ENCODE peak calls at places on chromosomes 13 and 19, in nine cellular contexts. G is H54; X is NCI-H2107; S is osteocyte; B is aorta; T is IMR-90; D is heart right ventricle; P is smooth muscle cell of the brain vasculature; E is stimulated activated CD4-positive, alpha-beta T cell treated with anti-CD3 and anti-CD28 coated beads, TNF-alpha, amount 100 ng/mL, for 24 hours. A is an unnamed sample.

GRCh38 chr13:32734511-32734910 is 148.3 kb downstream of the PDS5B start:
- DNase-seq in G (peak; percentile 7), X (no peak), S (no peak), B (no peak), T (peak; percentile 88), D (no peak), P (no peak), E (no peak), A (peak; percentile 12)

GRCh38 chr13:24045456-24045996 is 115.0 kb upstream of the SPATA13 start:
- DNase-seq in G (no peak), X (no peak), S (no peak), B (no peak), T (no peak), D (no peak), P (no peak), E (no peak), A (no peak)

GRCh38 chr19:22608441-22608840 is 25.7 kb upstream of the ZNF492 start:
- DNase-seq in G (no peak), X (no peak), S (peak; percentile 73), B (no peak), T (no peak), D (no peak), P (no peak), E (no peak), A (no peak)

GRCh38 chr19:49953376-49953775 is 7.6 kb downstream of the SIGLEC11 start:
- DNase-seq in G (no peak), X (no peak), S (no peak), B (peak; percentile 2), T (no peak), D (no peak), P (no peak), E (no peak), A (no peak)

GRCh38 chr13:113971471-113972231 is 2.2 kb downstream of the C13orf46 start:
- DNase-seq in G (no peak), X (no peak), S (no peak), B (peak; percentile 76), T (no peak), D (no peak), P (no peak), E (no peak), A (no peak)

GRCh38 chr13:98975822-98976261 is 2.0 kb downstream of the DOCK9 start:
- DNase-seq in G (no peak), X (no peak), S (no peak), B (no peak), T (no peak), D (no peak), P (no peak), E (no peak), A (no peak)

GRCh38 chr13:33100876-33101275 is 84.7 kb downstream of the KL start:
- DNase-seq in G (no peak), X (no peak), S (no peak), B (no peak), T (no peak), D (no peak), P (no peak), E (no peak), A (no peak)

GRCh38 chr19:4181053-4181508 is 1.3 kb downstream of the SIRT6 start:
- DNase-seq in G (no peak), X (no peak), S (no peak), B (no peak), T (no peak), D (no peak), P (no peak), E (no peak), A (no peak)

GRCh38 chr19:37779139-37780035 is at the start of gene ZNF573:
- DNase-seq in G (peak; percentile 84), X (peak; percentile 72), S (peak; percentile 91), B (peak; percentile 93), T (peak; percentile 87), D (peak; percentile 80), P (peak; percentile 72), E (peak; percentile 72), A (peak; percentile 85)

GRCh38 chr13:48542581-48543341 is 9.9 kb upstream of the RCBTB2 start:
- DNase-seq in G (no peak), X (peak; percentile 42), S (no peak), B (no peak), T (peak; percentile 16), D (peak; percentile 47), P (no peak), E (no peak), A (no peak)

GRCh38 chr13:44463759-44464158 is 90.1 kb downstream of the SERP2 start:
- DNase-seq in G (no peak), X (no peak), S (no peak), B (no peak), T (no peak), D (no peak), P (no peak), E (no peak), A (no peak)

GRCh38 chr19:47572635-47573034 is 313 bp downstream of the ZNF541 start:
- DNase-seq in G (no peak), X (no peak), S (no peak), B (peak; percentile 55), T (no peak), D (no peak), P (no peak), E (no peak), A (no peak)

GRCh38 chr13:87089391-87089790 is 581.8 kb upstream of the SLITRK5 start:
- DNase-seq in G (peak; percentile 30), X (no peak), S (no peak), B (no peak), T (peak; percentile 95), D (no peak), P (peak; percentile 40), E (no peak), A (peak; percentile 34)

GRCh38 chr13:66657165-66657895 is 572.8 kb downstream of the PCDH9 start:
- DNase-seq in G (no peak), X (peak; percentile 62), S (no peak), B (no peak), T (peak; percentile 98), D (peak; percentile 44), P (peak; percentile 73), E (no peak), A (no peak)

GRCh38 chr13:21637296-21637695 is 33.3 kb upstream of the MICU2 start:
- DNase-seq in G (peak; percentile 71), X (peak; percentile 52), S (no peak), B (no peak), T (peak; percentile 43), D (no peak), P (no peak), E (peak; percentile 19), A (no peak)

GRCh38 chr13:113904411-113904810 is 40.5 kb upstream of the GAS6 start:
- DNase-seq in G (no peak), X (no peak), S (no peak), B (no peak), T (peak; percentile 43), D (peak; percentile 68), P (no peak), E (peak; percentile 26), A (no peak)

GRCh38 chr13:113837554-113838355 is 26.1 kb downstream of the GAS6 start:
- DNase-seq in G (peak; percentile 99), X (no peak), S (peak; percentile 95), B (peak; percentile 98), T (peak; percentile 98), D (peak; percentile 94), P (peak; percentile 88), E (no peak), A (no peak)

GRCh38 chr19:38952395-38953165 is 21.8 kb downstream of the MRPS12 start:
- DNase-seq in G (no peak), X (peak; percentile 52), S (no peak), B (no peak), T (peak; percentile 16), D (no peak), P (no peak), E (no peak), A (no peak)

GRCh38 chr13:97000295-97000925 is 6.1 kb upstream of the OXGR1 start:
- DNase-seq in G (no peak), X (no peak), S (no peak), B (no peak), T (peak; percentile 19), D (no peak), P (no peak), E (no peak), A (no peak)

A was measured in SK-N-MC.